ENCODE peak calls at places on chromosomes 1 and 21, in five cellular contexts. H is ecto neural progenitor cell; C is stimulated activated CD4-positive, alpha-beta T cell treated with anti-CD3 and anti-CD28 coated beads, Interleukin-2, amount 100 ng/mL, for 48 hours; E is GM23338; M is EH. Y is an unnamed sample.

GRCh38 chr1:99849413-99849743 is 783 bp upstream of the AGL start:
- DNase-seq in H (no peak), C (no peak), E (no peak), M (no peak), Y (no peak)

GRCh38 chr1:233394860-233395717 is 67.6 kb downstream of the MAP3K21 start:
- DNase-seq in H (no peak), C (no peak), E (peak; percentile 82), M (peak; percentile 57), Y (no peak)

GRCh38 chr1:203536981-203537455 is 43.1 kb downstream of the OPTC start:
- DNase-seq in H (no peak), C (no peak), E (no peak), M (peak; percentile 73), Y (no peak)

GRCh38 chr1:92909321-92909720 is 51.9 kb downstream of the DIPK1A start:
- DNase-seq in H (no peak), C (no peak), E (no peak), M (peak; percentile 98), Y (peak; percentile 91)

GRCh38 chr1:226951286-226952120 is 11.4 kb downstream of the COQ8A start:
- DNase-seq in H (peak; percentile 25), C (no peak), E (no peak), M (no peak), Y (no peak)

GRCh38 chr1:11783556-11783955 is 21.6 kb downstream of the C1orf167 start:
- DNase-seq in H (no peak), C (no peak), E (no peak), M (no peak), Y (no peak)

GRCh38 chr1:210328746-210329488 is at the start of gene HHAT:
- DNase-seq in H (peak; percentile 82), C (peak; percentile 46), E (peak; percentile 82), M (peak; percentile 81), Y (no peak)

GRCh38 chr21:16588433-16588860 is 858.7 kb downstream of the USP25 start:
- DNase-seq in H (peak; percentile 70), C (no peak), E (peak; percentile 71), M (peak; percentile 68), Y (peak; percentile 25)

GRCh38 chr1:61400131-61400530 is 317.8 kb downstream of the NFIA start:
- DNase-seq in H (no peak), C (no peak), E (no peak), M (no peak), Y (no peak)

GRCh38 chr1:198880397-198880796 is 241.6 kb downstream of the PTPRC start:
- DNase-seq in H (no peak), C (no peak), E (no peak), M (peak; percentile 82), Y (no peak)

GRCh38 chr21:18499761-18500376 is 96.3 kb upstream of the TMPRSS15 start:
- DNase-seq in H (peak; percentile 52), C (peak; percentile 38), E (peak; percentile 78), M (peak; percentile 2), Y (no peak)

Y was measured in keratinocyte.